ENCODE peak calls at places on chromosome 12, in five cellular contexts. One of them, this sample, is unnamed.

GRCh38 chr12:67541625-67541991 is 106.9 kb upstream of the DYRK2 start:
- DNase-seq in CD8-positive, alpha-beta T cell: peak
- DNase-seq in esophagus squamous epithelium: no peak
- DNase-seq in uterus: no peak
- DNase-seq in psoas muscle: no peak
- DNase-seq in this sample: no peak

GRCh38 chr12:16385779-16386646 is 38.6 kb downstream of the MGST1 start:
- DNase-seq in CD8-positive, alpha-beta T cell: no peak
- DNase-seq in esophagus squamous epithelium: no peak
- DNase-seq in uterus: peak
- DNase-seq in psoas muscle: no peak
- DNase-seq in this sample: peak

GRCh38 chr12:58139894-58140293 is 198.5 kb downstream of the ATP23 start:
- DNase-seq in CD8-positive, alpha-beta T cell: no peak
- DNase-seq in esophagus squamous epithelium: no peak
- DNase-seq in uterus: no peak
- DNase-seq in psoas muscle: no peak
- DNase-seq in this sample: no peak

GRCh38 chr12:104974626-104975290 is 11.4 kb upstream of the NOPCHAP1 start:
- DNase-seq in CD8-positive, alpha-beta T cell: no peak
- DNase-seq in esophagus squamous epithelium: peak
- DNase-seq in uterus: no peak
- DNase-seq in psoas muscle: no peak
- DNase-seq in this sample: no peak

GRCh38 chr12:25775968-25776367 is 182.5 kb upstream of the RASSF8 start:
- DNase-seq in CD8-positive, alpha-beta T cell: no peak
- DNase-seq in esophagus squamous epithelium: no peak
- DNase-seq in uterus: no peak
- DNase-seq in psoas muscle: no peak
- DNase-seq in this sample: no peak

GRCh38 chr12:5329118-5329517 is 102.8 kb upstream of the NTF3 start:
- DNase-seq in CD8-positive, alpha-beta T cell: no peak
- DNase-seq in esophagus squamous epithelium: no peak
- DNase-seq in uterus: no peak
- DNase-seq in psoas muscle: no peak
- DNase-seq in this sample: no peak

GRCh38 chr12:108839011-108839889 is 18.1 kb downstream of the SSH1 start:
- DNase-seq in CD8-positive, alpha-beta T cell: no peak
- DNase-seq in esophagus squamous epithelium: no peak
- DNase-seq in uterus: peak
- DNase-seq in psoas muscle: peak
- DNase-seq in this sample: no peak

GRCh38 chr12:122035292-122035691 is 13.6 kb downstream of the BCL7A start:
- DNase-seq in CD8-positive, alpha-beta T cell: no peak
- DNase-seq in esophagus squamous epithelium: no peak
- DNase-seq in uterus: no peak
- DNase-seq in psoas muscle: no peak
- DNase-seq in this sample: no peak

GRCh38 chr12:102479099-102479887 is 1.1 kb downstream of the IGF1 start:
- DNase-seq in CD8-positive, alpha-beta T cell: no peak
- DNase-seq in esophagus squamous epithelium: no peak
- DNase-seq in uterus: no peak
- DNase-seq in psoas muscle: no peak
- DNase-seq in this sample: no peak

GRCh38 chr12:101697930-101698781 is 716 bp downstream of the CHPT1 start:
- DNase-seq in CD8-positive, alpha-beta T cell: no peak
- DNase-seq in esophagus squamous epithelium: no peak
- DNase-seq in uterus: peak
- DNase-seq in psoas muscle: peak
- DNase-seq in this sample: peak

GRCh38 chr12:68042212-68042699 is 53.0 kb downstream of the IFNG-AS1 start:
- DNase-seq in CD8-positive, alpha-beta T cell: peak
- DNase-seq in esophagus squamous epithelium: no peak
- DNase-seq in uterus: no peak
- DNase-seq in psoas muscle: no peak
- DNase-seq in this sample: no peak

GRCh38 chr12:79678306-79678705 is 12.5 kb downstream of the PAWR start:
- DNase-seq in CD8-positive, alpha-beta T cell: no peak
- DNase-seq in esophagus squamous epithelium: no peak
- DNase-seq in uterus: no peak
- DNase-seq in psoas muscle: no peak
- DNase-seq in this sample: no peak

GRCh38 chr12:15520083-15520482 is 197.8 kb downstream of the PTPRO start:
- DNase-seq in CD8-positive, alpha-beta T cell: no peak
- DNase-seq in esophagus squamous epithelium: no peak
- DNase-seq in uterus: no peak
- DNase-seq in psoas muscle: no peak
- DNase-seq in this sample: no peak

GRCh38 chr12:89245090-89245489 is 107.2 kb downstream of the DUSP6 start:
- DNase-seq in CD8-positive, alpha-beta T cell: peak
- DNase-seq in esophagus squamous epithelium: no peak
- DNase-seq in uterus: no peak
- DNase-seq in psoas muscle: no peak
- DNase-seq in this sample: no peak

GRCh38 chr12:33488036-33488435 is 48.4 kb upstream of the SYT10 start:
- DNase-seq in CD8-positive, alpha-beta T cell: no peak
- DNase-seq in esophagus squamous epithelium: no peak
- DNase-seq in uterus: no peak
- DNase-seq in psoas muscle: no peak
- DNase-seq in this sample: no peak

GRCh38 chr12:67630373-67631088 is 18.0 kb upstream of the DYRK2 start:
- DNase-seq in CD8-positive, alpha-beta T cell: peak
- DNase-seq in esophagus squamous epithelium: peak
- DNase-seq in uterus: peak
- DNase-seq in psoas muscle: no peak
- DNase-seq in this sample: no peak

GRCh38 chr12:102910792-102911191 is 6.3 kb downstream of the PAH start:
- DNase-seq in CD8-positive, alpha-beta T cell: no peak
- DNase-seq in esophagus squamous epithelium: no peak
- DNase-seq in uterus: no peak
- DNase-seq in psoas muscle: no peak
- DNase-seq in this sample: no peak

GRCh38 chr12:63045020-63045860 is 105.8 kb downstream of the AVPR1A start:
- DNase-seq in CD8-positive, alpha-beta T cell: no peak
- DNase-seq in esophagus squamous epithelium: no peak
- DNase-seq in uterus: no peak
- DNase-seq in psoas muscle: no peak
- DNase-seq in this sample: no peak

GRCh38 chr12:108565976-108566375 is 3.6 kb downstream of the ISCU start:
- DNase-seq in CD8-positive, alpha-beta T cell: peak
- DNase-seq in esophagus squamous epithelium: no peak
- DNase-seq in uterus: peak
- DNase-seq in psoas muscle: peak
- DNase-seq in this sample: no peak

GRCh38 chr12:18752947-18753346 is 15.0 kb downstream of the CAPZA3 start:
- DNase-seq in CD8-positive, alpha-beta T cell: no peak
- DNase-seq in esophagus squamous epithelium: no peak
- DNase-seq in uterus: no peak
- DNase-seq in psoas muscle: no peak
- DNase-seq in this sample: no peak

GRCh38 chr12:121797937-121798801 is 4.7 kb upstream of the RHOF start:
- DNase-seq in CD8-positive, alpha-beta T cell: no peak
- DNase-seq in esophagus squamous epithelium: no peak
- DNase-seq in uterus: peak
- DNase-seq in psoas muscle: peak
- DNase-seq in this sample: peak

GRCh38 chr12:45590646-45591045 is 138.9 kb upstream of the ARID2 start:
- DNase-seq in CD8-positive, alpha-beta T cell: no peak
- DNase-seq in esophagus squamous epithelium: no peak
- DNase-seq in uterus: no peak
- DNase-seq in psoas muscle: no peak
- DNase-seq in this sample: no peak

GRCh38 chr12:128819293-128820144 is 4.2 kb downstream of the SLC15A4 start:
- DNase-seq in CD8-positive, alpha-beta T cell: no peak
- DNase-seq in esophagus squamous epithelium: no peak
- DNase-seq in uterus: no peak
- DNase-seq in psoas muscle: no peak
- DNase-seq in this sample: no peak

GRCh38 chr12:124906606-124907261 is 7.7 kb downstream of the UBC start:
- DNase-seq in CD8-positive, alpha-beta T cell: peak
- DNase-seq in esophagus squamous epithelium: no peak
- DNase-seq in uterus: peak
- DNase-seq in psoas muscle: peak
- DNase-seq in this sample: no peak

GRCh38 chr12:49901986-49902385 is 1.7 kb downstream of the FAIM2 start:
- DNase-seq in CD8-positive, alpha-beta T cell: no peak
- DNase-seq in esophagus squamous epithelium: no peak
- DNase-seq in uterus: no peak
- DNase-seq in psoas muscle: no peak
- DNase-seq in this sample: no peak

GRCh38 chr12:119857036-119857435 is 20.1 kb downstream of the CIT start:
- DNase-seq in CD8-positive, alpha-beta T cell: no peak
- DNase-seq in esophagus squamous epithelium: no peak
- DNase-seq in uterus: no peak
- DNase-seq in psoas muscle: no peak
- DNase-seq in this sample: no peak

GRCh38 chr12:15532364-15532977 is 210.2 kb downstream of the PTPRO start:
- DNase-seq in CD8-positive, alpha-beta T cell: peak
- DNase-seq in esophagus squamous epithelium: no peak
- DNase-seq in uterus: no peak
- DNase-seq in psoas muscle: no peak
- DNase-seq in this sample: no peak

GRCh38 chr12:25705256-25705655 is 152.2 kb upstream of the LMNTD1 start:
- DNase-seq in CD8-positive, alpha-beta T cell: no peak
- DNase-seq in esophagus squamous epithelium: no peak
- DNase-seq in uterus: no peak
- DNase-seq in psoas muscle: no peak
- DNase-seq in this sample: no peak

GRCh38 chr12:32136404-32136803 is 29.8 kb downstream of the BICD1 start:
- DNase-seq in CD8-positive, alpha-beta T cell: no peak
- DNase-seq in esophagus squamous epithelium: no peak
- DNase-seq in uterus: no peak
- DNase-seq in psoas muscle: no peak
- DNase-seq in this sample: no peak

GRCh38 chr12:32140867-32141266 is 34.2 kb downstream of the BICD1 start:
- DNase-seq in CD8-positive, alpha-beta T cell: no peak
- DNase-seq in esophagus squamous epithelium: no peak
- DNase-seq in uterus: no peak
- DNase-seq in psoas muscle: no peak
- DNase-seq in this sample: no peak

GRCh38 chr12:32135967-32136366 is 29.3 kb downstream of the BICD1 start:
- DNase-seq in CD8-positive, alpha-beta T cell: no peak
- DNase-seq in esophagus squamous epithelium: no peak
- DNase-seq in uterus: no peak
- DNase-seq in psoas muscle: no peak
- DNase-seq in this sample: no peak

GRCh38 chr12:32134144-32134888 is 27.7 kb downstream of the BICD1 start:
- DNase-seq in CD8-positive, alpha-beta T cell: peak
- DNase-seq in esophagus squamous epithelium: no peak
- DNase-seq in uterus: no peak
- DNase-seq in psoas muscle: no peak
- DNase-seq in this sample: no peak

GRCh38 chr12:32139064-32139421 is 32.4 kb downstream of the BICD1 start:
- DNase-seq in CD8-positive, alpha-beta T cell: peak
- DNase-seq in esophagus squamous epithelium: no peak
- DNase-seq in uterus: no peak
- DNase-seq in psoas muscle: no peak
- DNase-seq in this sample: no peak
- H3K27ac ChIP-seq in CD8-positive, alpha-beta T cell: no peak
- H3K27ac ChIP-seq in esophagus squamous epithelium: peak
- H3K27ac ChIP-seq in uterus: no peak
- H3K27ac ChIP-seq in psoas muscle: no peak
- H3K27ac ChIP-seq in this sample: no peak

GRCh38 chr12:56122637-56123036 is 4.6 kb downstream of the ZC3H10 start:
- DNase-seq in CD8-positive, alpha-beta T cell: no peak
- DNase-seq in esophagus squamous epithelium: no peak
- DNase-seq in uterus: no peak
- DNase-seq in psoas muscle: no peak
- DNase-seq in this sample: no peak
- H3K27ac ChIP-seq in CD8-positive, alpha-beta T cell: no peak
- H3K27ac ChIP-seq in esophagus squamous epithelium: no peak
- H3K27ac ChIP-seq in uterus: peak
- H3K27ac ChIP-seq in psoas muscle: peak
- H3K27ac ChIP-seq in this sample: no peak

DNA sequence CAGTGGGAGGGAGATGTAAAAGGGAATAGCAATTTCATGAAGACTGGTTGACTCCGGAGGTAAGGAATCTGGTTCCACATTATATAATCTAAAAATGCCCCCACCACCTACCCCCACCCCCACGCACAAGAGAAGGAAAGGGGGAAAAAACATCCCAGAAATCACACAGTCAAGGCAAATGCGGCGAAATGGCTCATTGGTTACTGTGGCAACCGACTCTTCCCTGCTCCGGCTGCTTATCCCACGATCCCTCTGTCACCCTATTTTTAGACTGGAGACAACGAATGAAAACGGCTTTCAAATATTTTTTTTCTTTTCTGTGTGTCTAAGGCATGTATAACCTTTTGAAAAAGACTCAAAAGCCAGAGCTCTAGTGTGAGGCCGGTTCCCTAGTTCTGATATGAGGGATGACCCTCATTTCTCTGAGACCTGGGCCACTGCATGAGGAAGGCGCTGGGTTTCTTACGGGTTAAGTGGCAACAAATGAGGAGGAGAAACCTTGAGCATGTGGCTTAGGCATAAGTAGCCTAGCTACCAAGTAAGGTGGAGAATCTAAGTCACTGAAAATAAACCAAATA is 148.3 kb upstream of the GRIN2B start:
- DNase-seq in CD8-positive, alpha-beta T cell: no peak
- DNase-seq in esophagus squamous epithelium: no peak
- DNase-seq in uterus: no peak
- DNase-seq in psoas muscle: no peak
- DNase-seq in this sample: peak
- H3K27ac ChIP-seq in CD8-positive, alpha-beta T cell: no peak
- H3K27ac ChIP-seq in esophagus squamous epithelium: no peak
- H3K27ac ChIP-seq in uterus: no peak
- H3K27ac ChIP-seq in psoas muscle: no peak
- H3K27ac ChIP-seq in this sample: peak

DNA sequence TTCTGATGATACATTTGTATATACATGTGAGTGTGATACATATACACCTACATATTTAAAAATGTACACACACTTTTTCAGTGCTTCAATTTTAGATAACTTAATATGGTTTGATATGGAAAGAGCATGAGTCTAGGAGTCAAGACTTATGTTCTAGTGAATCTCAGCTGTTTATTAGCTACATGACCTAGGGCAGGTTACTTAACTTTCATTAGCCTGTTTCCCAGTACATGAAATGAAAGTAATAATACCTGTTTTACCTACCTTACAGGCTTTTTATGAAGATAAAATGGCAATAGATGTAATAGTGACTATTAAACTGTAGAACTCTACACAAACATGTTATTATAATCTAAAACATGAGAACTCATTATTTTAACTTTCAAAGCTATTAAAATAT is 39.5 kb downstream of the KIF21A start:
- DNase-seq in CD8-positive, alpha-beta T cell: no peak
- DNase-seq in esophagus squamous epithelium: no peak
- DNase-seq in uterus: no peak
- DNase-seq in psoas muscle: no peak
- DNase-seq in this sample: no peak
- H3K27ac ChIP-seq in CD8-positive, alpha-beta T cell: no peak
- H3K27ac ChIP-seq in esophagus squamous epithelium: no peak
- H3K27ac ChIP-seq in uterus: no peak
- H3K27ac ChIP-seq in psoas muscle: no peak
- H3K27ac ChIP-seq in this sample: no peak

GRCh38 chr12:65959452-65959851 is 135.2 kb downstream of the HMGA2 start:
- DNase-seq in CD8-positive, alpha-beta T cell: no peak
- DNase-seq in esophagus squamous epithelium: no peak
- DNase-seq in uterus: no peak
- DNase-seq in psoas muscle: no peak
- DNase-seq in this sample: no peak
- H3K27ac ChIP-seq in CD8-positive, alpha-beta T cell: no peak
- H3K27ac ChIP-seq in esophagus squamous epithelium: no peak
- H3K27ac ChIP-seq in uterus: no peak
- H3K27ac ChIP-seq in psoas muscle: no peak
- H3K27ac ChIP-seq in this sample: no peak

GRCh38 chr12:52878507-52879393 is 26.1 kb downstream of the KRT8 start:
- DNase-seq in CD8-positive, alpha-beta T cell: no peak
- DNase-seq in esophagus squamous epithelium: no peak
- DNase-seq in uterus: no peak
- DNase-seq in psoas muscle: no peak
- DNase-seq in this sample: no peak
- H3K27ac ChIP-seq in CD8-positive, alpha-beta T cell: no peak
- H3K27ac ChIP-seq in esophagus squamous epithelium: peak
- H3K27ac ChIP-seq in uterus: peak
- H3K27ac ChIP-seq in psoas muscle: no peak
- H3K27ac ChIP-seq in this sample: no peak